ENCODE peak calls at places on chromosome 13, in nine cellular contexts. I, S, G, O, Y, D, U, E and L are unnamed samples.

GRCh38 chr13:47794963-47795362 is 206.1 kb downstream of the SUCLA2 start:
- DNase-seq in U (no peak), Y (no peak), E (no peak), S (no peak), G (no peak), I (no peak), D (no peak), O (no peak), L (no peak)

GRCh38 chr13:73451120-73452029 is 392.6 kb downstream of the KLF5 start:
- DNase-seq in D (no peak), O (no peak), G (no peak), E (no peak), S (no peak), Y (no peak), I (no peak), U (no peak), L (no peak)

GRCh38 chr13:37656247-37656940 is 57.8 kb upstream of the POSTN start:
- DNase-seq in U (no peak), D (no peak), S (no peak), Y (peak; percentile 38), E (no peak), G (no peak), I (no peak), O (no peak), L (no peak)

GRCh38 chr13:25836709-25837316 is 215.0 kb downstream of the SHISA2 start:
- DNase-seq in E (no peak), G (no peak), O (no peak), S (no peak), I (no peak), Y (no peak), D (no peak), U (no peak), L (no peak)

GRCh38 chr13:19984430-19985218 is 26.1 kb downstream of the ZMYM2 start:
- DNase-seq in U (no peak), I (no peak), S (peak; percentile 11), E (no peak), O (no peak), G (no peak), D (no peak), Y (peak; percentile 37), L (no peak)

GRCh38 chr13:22926176-22927007 is 254.4 kb upstream of the SGCG start:
- DNase-seq in D (no peak), S (no peak), E (no peak), O (no peak), U (no peak), G (peak; percentile 22), Y (no peak), I (peak; percentile 89), L (no peak)

GRCh38 chr13:73622375-73622774 is 511.8 kb downstream of the KLF12 start:
- DNase-seq in G (no peak), Y (no peak), I (no peak), S (no peak), O (no peak), E (no peak), D (no peak), U (no peak), L (no peak)

GRCh38 chr13:77563110-77563509 is 27.6 kb downstream of the SCEL start:
- DNase-seq in G (no peak), I (no peak), U (no peak), D (no peak), Y (peak; percentile 43), O (no peak), S (no peak), E (no peak), L (no peak)